ENCODE peak calls at places on chromosomes 6 and 20, in seven cellular contexts. A is testis; G is lower lobe of right lung; M is CD8-positive, alpha-beta T cell; X is PC-9; S is DND-41; D is pancreas. Y is an unnamed sample.

GRCh38 chr6:38713812-38714211 is 1.3 kb upstream of the DNAH8 start:
- DNase-seq in D (no peak), S (peak; percentile 40), G (no peak), M (peak; percentile 26), X (no peak), A (no peak), Y (peak; percentile 24)

GRCh38 chr6:113642390-113642713 is 214.8 kb upstream of the MARCKS start:
- DNase-seq in A (no peak), D (no peak), G (no peak), S (no peak), M (no peak), X (no peak), Y (no peak)

GRCh38 chr20:59525500-59526241 is 78.7 kb upstream of the PHACTR3 start:
- DNase-seq in A (peak; percentile 83), G (no peak), X (peak; percentile 46), D (peak; percentile 85), M (no peak), S (no peak), Y (peak; percentile 54)

GRCh38 chr20:1118004-1118335 is 432 bp upstream of the PSMF1 start:
- DNase-seq in X (no peak), S (no peak), A (no peak), G (no peak), D (no peak), M (no peak), Y (no peak)

GRCh38 chr20:1809121-1809520 is 86.1 kb upstream of the SIRPA start:
- DNase-seq in D (no peak), M (no peak), G (no peak), S (no peak), A (no peak), X (no peak), Y (no peak)

GRCh38 chr6:42260424-42260888 is 42.8 kb upstream of the MRPS10 start:
- DNase-seq in D (no peak), G (no peak), M (no peak), X (no peak), A (peak; percentile 68), S (no peak), Y (no peak)

GRCh38 chr20:4896971-4897497 is 104.3 kb downstream of the SLC23A2 start:
- DNase-seq in A (no peak), D (no peak), G (no peak), M (no peak), X (peak; percentile 58), S (no peak), Y (peak; percentile 36)

GRCh38 chr6:129490551-129491245 is 219.3 kb downstream of the ARHGAP18 start:
- DNase-seq in G (no peak), S (peak; percentile 74), A (no peak), D (no peak), X (peak; percentile 57), M (peak; percentile 63), Y (peak; percentile 29)

GRCh38 chr6:148044261-148044731 is 298.3 kb upstream of the SASH1 start:
- DNase-seq in G (no peak), D (no peak), M (no peak), S (no peak), A (no peak), X (no peak), Y (no peak)

GRCh38 chr6:29976253-29976587 is 33.9 kb downstream of the HLA-A start:
- DNase-seq in X (no peak), A (no peak), G (no peak), S (no peak), D (no peak), M (no peak), Y (no peak)

GRCh38 chr20:4951299-4951698 is 50.0 kb downstream of the SLC23A2 start:
- DNase-seq in A (peak; percentile 29), S (no peak), D (no peak), G (no peak), X (peak; percentile 59), M (no peak), Y (no peak)

GRCh38 chr6:15914553-15914952 is 214.3 kb upstream of the MYLIP start:
- DNase-seq in G (no peak), X (no peak), A (no peak), M (no peak), D (no peak), S (no peak), Y (no peak)

GRCh38 chr6:107716688-107717089 is 107.4 kb downstream of the SCML4 start:
- DNase-seq in G (no peak), M (peak; percentile 75), D (no peak), S (peak; percentile 78), A (peak; percentile 60), X (peak; percentile 11), Y (no peak)

GRCh38 chr6:148747493-148748160 is 797 bp downstream of the UST start:
- DNase-seq in G (peak; percentile 76), A (peak; percentile 53), S (peak; percentile 70), D (peak; percentile 75), X (peak; percentile 49), M (peak; percentile 60), Y (peak; percentile 72)

GRCh38 chr6:166643907-166644590 is 17.0 kb upstream of the RPS6KA2 start:
- DNase-seq in A (no peak), M (no peak), G (no peak), X (no peak), D (no peak), S (no peak), Y (no peak)

GRCh38 chr6:27078734-27079357 is 168.7 kb upstream of the PRSS16 start:
- DNase-seq in M (peak; percentile 18), G (no peak), S (peak; percentile 53), X (peak; percentile 57), A (peak; percentile 70), D (no peak), Y (peak; percentile 57)

GRCh38 chr20:56449459-56449858 is 19.0 kb upstream of the RTF2 start:
- DNase-seq in M (no peak), A (no peak), D (no peak), S (no peak), G (no peak), X (no peak), Y (no peak)

GRCh38 chr6:362924-363249 is 28.7 kb upstream of the IRF4 start:
- DNase-seq in X (no peak), G (no peak), D (peak; percentile 49), A (no peak), S (no peak), M (no peak), Y (no peak)

GRCh38 chr6:361411-362132 is 30.0 kb upstream of the IRF4 start:
- DNase-seq in S (no peak), X (no peak), G (no peak), M (no peak), A (no peak), D (peak; percentile 53), Y (no peak)

GRCh38 chr6:360791-361373 is 30.7 kb upstream of the IRF4 start:
- DNase-seq in D (peak; percentile 57), X (no peak), S (no peak), M (no peak), A (no peak), G (peak; percentile 49), Y (no peak)

GRCh38 chr6:363291-363690 is 28.3 kb upstream of the IRF4 start:
- DNase-seq in S (no peak), M (no peak), A (no peak), G (no peak), X (no peak), D (peak; percentile 37), Y (no peak)

DNA sequence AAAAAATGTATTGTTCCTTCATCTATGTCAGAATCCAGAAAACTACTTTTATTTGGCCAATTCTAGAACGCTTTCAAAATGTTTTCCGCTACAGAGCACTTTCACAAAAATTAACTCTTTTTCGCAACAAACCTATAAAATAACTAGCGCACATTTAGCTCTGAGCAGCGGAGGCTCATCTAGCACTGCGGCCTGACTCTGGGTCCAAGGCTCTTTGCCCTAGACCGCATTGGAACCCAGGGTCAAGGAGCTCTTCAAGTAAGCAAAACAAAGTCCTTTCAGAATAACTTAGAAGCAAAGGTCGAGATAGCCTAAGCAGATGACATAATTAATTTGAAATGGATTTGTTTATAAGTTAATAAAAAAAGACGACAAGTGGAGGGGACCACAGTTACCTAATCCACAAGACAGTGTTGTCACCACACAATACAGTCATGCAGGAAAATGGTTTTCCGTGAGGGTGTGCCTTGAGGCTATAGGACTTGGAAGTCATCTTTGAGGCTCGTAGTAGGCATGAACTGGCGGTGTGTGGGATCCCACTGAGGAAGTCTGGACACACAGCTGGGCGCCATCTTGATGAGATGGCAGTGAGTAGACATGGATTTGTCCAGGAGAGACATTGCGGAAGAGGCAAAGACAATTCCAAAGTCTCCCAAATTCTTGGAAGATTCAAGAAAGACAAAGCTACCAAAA is 29.2 kb upstream of the IRF4 start:
- DNase-seq in D (peak; percentile 43), M (no peak), S (no peak), A (no peak), G (no peak), X (no peak), Y (no peak)
- TF ChIP-seq CTCF in D (no peak), M (no peak), S (no peak), A (no peak), G (no peak), X (no peak), Y (no peak)

DNA sequence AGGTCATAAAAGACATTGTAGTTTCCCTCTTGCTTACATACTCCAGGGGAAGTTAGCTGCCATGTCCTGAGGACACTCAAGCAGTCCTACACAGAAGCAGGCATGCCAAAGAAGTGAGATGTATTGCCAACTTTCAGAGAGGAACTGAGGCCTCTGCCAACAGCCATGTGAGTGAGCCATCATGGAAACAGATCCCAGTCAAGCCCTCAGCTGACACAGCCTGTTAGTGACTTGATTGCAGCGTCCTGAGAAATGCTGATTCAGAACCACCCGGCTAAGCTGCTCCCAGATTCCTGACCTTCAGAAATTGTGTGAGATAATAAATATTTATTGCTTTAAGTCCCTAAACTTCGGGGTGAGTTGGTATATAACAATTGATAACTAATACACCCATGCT is 38.1 kb downstream of the GSTA2 start:
- DNase-seq in X (no peak), M (no peak), G (no peak), S (no peak), D (no peak), A (no peak), Y (peak; percentile 29)
- H3K4me1 ChIP-seq in X (peaks cover 34% of the 10 kb centered on the region), M (no peaks in the 10 kb centered on the region), G (no peaks in the 10 kb centered on the region), S (no peaks in the 10 kb centered on the region), D (peaks cover 60% of the 10 kb centered on the region), A (peaks cover 28% of the 10 kb centered on the region), Y (no peaks in the 10 kb centered on the region)

GRCh38 chr6:135851442-135852271 is at the start of gene PDE7B:
- DNase-seq in X (peak; percentile 74), A (peak; percentile 43), D (peak; percentile 85), M (peak; percentile 32), G (peak; percentile 84), S (no peak), Y (peak; percentile 74)
- H3K4me3 ChIP-seq in X (peak within 1 kb of the TSS; percentile 6), A (no peak within 1 kb of the TSS), D (peak within 1 kb of the TSS; percentile 9), M (peak within 1 kb of the TSS; percentile 42), G (peak within 1 kb of the TSS; percentile 32), S (no peak within 1 kb of the TSS), Y (peak within 1 kb of the TSS; percentile 17)

GRCh38 chr6:106556368-106556960 is 72.8 kb downstream of the RTN4IP1 start:
- DNase-seq in X (no peak), G (no peak), S (no peak), D (no peak), M (no peak), A (no peak), Y (no peak)

GRCh38 chr6:106555767-106556166 is 73.5 kb downstream of the RTN4IP1 start:
- DNase-seq in G (no peak), S (no peak), D (no peak), M (no peak), X (no peak), A (no peak), Y (no peak)

GRCh38 chr6:106557837-106558236 is 71.5 kb downstream of the RTN4IP1 start:
- DNase-seq in A (no peak), M (no peak), S (no peak), X (no peak), D (no peak), G (no peak), Y (no peak)

GRCh38 chr6:106560966-106561740 is 68.1 kb downstream of the RTN4IP1 start:
- DNase-seq in M (no peak), S (no peak), D (no peak), X (no peak), A (no peak), G (no peak), Y (no peak)

GRCh38 chr6:106558364-106558763 is 70.9 kb downstream of the RTN4IP1 start:
- DNase-seq in A (no peak), M (no peak), S (no peak), G (no peak), X (no peak), D (no peak), Y (no peak)
- TF ChIP-seq CTCF in A (no peak), M (no peak), S (no peak), G (no peak), X (no peak), D (no peak), Y (no peak)

Y was measured in colonic mucosa.